ENCODE peak calls at places on chromosome 14, in five cellular contexts. Z, M, E, V and F are unnamed samples.

GRCh38 chr14:52025952-52026510 is 36.7 kb downstream of the RTRAF start:
- DNase-seq in Z (no peak), E (no peak), V (no peak), M (no peak), F (no peak)

GRCh38 chr14:55071870-55072640 is 20.6 kb downstream of the MAPK1IP1L start:
- DNase-seq in V (no peak), M (no peak), E (no peak), Z (no peak), F (no peak)

GRCh38 chr14:69675246-69675583 is 63.8 kb downstream of the SUSD6 start:
- DNase-seq in Z (no peak), M (no peak), V (no peak), E (no peak), F (no peak)

GRCh38 chr14:52346778-52347177 is 32.7 kb downstream of the PTGER2 start:
- DNase-seq in V (no peak), M (no peak), E (no peak), Z (no peak), F (no peak)

GRCh38 chr14:65594153-65594881 is 181.8 kb downstream of the FUT8 start:
- DNase-seq in V (peak), Z (no peak), M (no peak), E (peak), F (peak)

GRCh38 chr14:61566537-61567225 is 128.6 kb upstream of the HIF1A start:
- DNase-seq in E (no peak), Z (no peak), V (no peak), M (no peak), F (no peak)

GRCh38 chr14:65334765-65335411 is 77.6 kb upstream of the FUT8 start:
- DNase-seq in E (no peak), Z (no peak), M (no peak), V (peak), F (no peak)

GRCh38 chr14:27945512-27945911 is 821.1 kb upstream of the FOXG1 start:
- DNase-seq in V (no peak), E (no peak), Z (no peak), M (no peak), F (no peak)

GRCh38 chr14:72128629-72129028 is 196.4 kb downstream of the RGS6 start:
- DNase-seq in E (no peak), M (no peak), Z (no peak), V (no peak), F (peak)

GRCh38 chr14:26597136-26598080 is at the start of gene NOVA1:
- DNase-seq in M (peak), Z (no peak), V (peak), E (no peak), F (no peak)

GRCh38 chr14:77098470-77099353 is 654 bp downstream of the CIPC start:
- DNase-seq in V (no peak), M (peak), Z (no peak), E (no peak), F (no peak)

GRCh38 chr14:70096866-70097265 is 91.9 kb downstream of the SLC8A3 start:
- DNase-seq in V (no peak), Z (no peak), M (peak), E (peak), F (peak)

GRCh38 chr14:39015360-39015961 is 87.6 kb downstream of the SEC23A start:
- DNase-seq in M (peak), E (peak), Z (peak), V (no peak), F (peak)

GRCh38 chr14:63893701-63894458 is 41.1 kb downstream of the SYNE2 start:
- DNase-seq in Z (no peak), M (no peak), E (no peak), V (no peak), F (peak)

GRCh38 chr14:81246561-81247270 is 26.0 kb upstream of the GTF2A1 start:
- DNase-seq in V (no peak), Z (no peak), E (no peak), M (no peak), F (no peak)

GRCh38 chr14:35818346-35819115 is 7.6 kb upstream of the BRMS1L start:
- DNase-seq in V (no peak), M (peak), Z (no peak), E (peak), F (peak)

GRCh38 chr14:35825968-35826217 is 245 bp upstream of the BRMS1L start:
- DNase-seq in E (no peak), V (no peak), Z (no peak), M (no peak), F (no peak)

GRCh38 chr14:35819591-35820540 is 6.3 kb upstream of the BRMS1L start:
- DNase-seq in E (no peak), M (no peak), V (no peak), Z (no peak), F (no peak)

GRCh38 chr14:35822501-35822900 is 3.6 kb upstream of the BRMS1L start:
- DNase-seq in E (no peak), Z (no peak), V (no peak), M (no peak), F (no peak)

DNA sequence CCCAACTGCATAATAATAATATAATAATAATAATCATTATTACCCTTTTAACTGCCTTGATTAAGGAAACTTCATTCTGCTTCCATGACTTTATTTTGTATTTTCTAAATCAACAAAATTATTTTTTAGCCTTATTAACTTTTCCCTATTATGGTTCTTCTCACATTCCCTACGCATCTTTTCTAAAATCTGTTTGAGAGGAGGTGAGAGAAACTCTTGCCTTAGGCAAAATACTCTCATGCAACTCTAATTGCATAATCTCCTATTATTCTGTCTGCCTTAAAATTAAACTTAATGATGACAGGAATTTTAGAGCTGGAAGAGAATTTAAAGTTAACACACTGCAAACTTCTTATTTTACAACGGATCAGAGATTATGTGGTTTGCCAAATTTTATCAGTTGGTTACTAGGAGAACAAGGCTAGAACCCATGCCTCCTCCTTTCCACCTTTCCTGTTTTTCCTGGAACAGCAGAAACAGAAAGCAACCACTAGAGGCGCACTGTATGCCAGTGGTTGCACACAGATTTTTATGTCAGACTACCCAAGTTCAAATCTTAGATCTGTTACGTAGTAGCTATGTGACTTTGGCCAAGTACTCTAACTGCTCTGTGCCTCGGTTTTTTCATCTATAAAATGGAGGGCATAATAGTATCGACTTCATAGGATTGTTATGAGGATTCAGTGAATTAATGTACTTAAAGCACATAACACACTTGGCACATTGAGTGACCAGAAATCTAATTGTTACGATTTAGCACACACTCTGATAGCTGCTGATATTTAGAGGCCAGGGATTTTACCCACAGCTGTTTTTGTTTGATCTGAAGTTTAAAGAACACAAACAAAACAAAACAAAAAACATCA is 4.4 kb upstream of the BRMS1L start:
- DNase-seq in V (no peak), M (peak), E (peak), Z (peak), F (peak)
- TF ChIP-seq JUND in V (no peak), M (no peak), E (no peak), Z (no peak), F (no peak)

DNA sequence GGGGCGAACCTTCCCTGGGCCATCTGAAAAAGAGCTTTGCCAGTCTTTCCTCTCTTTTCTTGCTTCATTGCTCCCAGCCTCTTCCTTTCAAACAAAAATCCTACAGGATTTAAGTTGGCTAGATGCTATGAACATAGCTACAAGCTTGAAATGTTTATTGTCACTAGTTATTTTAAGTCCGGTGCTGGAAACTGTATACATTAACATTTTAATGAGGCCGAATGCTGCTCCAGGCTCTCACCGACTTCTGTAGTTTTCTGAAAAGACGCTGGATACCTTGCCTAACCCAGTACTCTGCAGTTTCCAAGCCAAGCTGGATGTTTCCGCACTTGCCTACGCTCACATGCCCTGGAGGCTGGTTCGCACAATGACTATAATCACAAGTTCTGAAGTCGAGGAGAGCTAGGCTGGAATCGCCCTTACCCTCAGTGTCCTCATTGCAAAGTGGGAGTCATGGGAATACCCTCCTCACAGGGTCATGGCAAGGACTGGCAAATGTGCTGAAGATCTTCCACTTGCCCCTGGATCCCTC is 39.1 kb downstream of the LTBP2 start:
- DNase-seq in Z (no peak), V (no peak), E (no peak), M (no peak), F (no peak)
- TF ChIP-seq JUND in Z (no peak), V (no peak), E (no peak), M (no peak), F (no peak)

GRCh38 chr14:19878029-19878642 is 3.2 kb downstream of the OR4K2 start:
- DNase-seq in M (peak), V (no peak), Z (peak), E (peak), F (peak)
- TF ChIP-seq JUND in M (no peak), V (no peak), Z (no peak), E (no peak), F (no peak)

DNA sequence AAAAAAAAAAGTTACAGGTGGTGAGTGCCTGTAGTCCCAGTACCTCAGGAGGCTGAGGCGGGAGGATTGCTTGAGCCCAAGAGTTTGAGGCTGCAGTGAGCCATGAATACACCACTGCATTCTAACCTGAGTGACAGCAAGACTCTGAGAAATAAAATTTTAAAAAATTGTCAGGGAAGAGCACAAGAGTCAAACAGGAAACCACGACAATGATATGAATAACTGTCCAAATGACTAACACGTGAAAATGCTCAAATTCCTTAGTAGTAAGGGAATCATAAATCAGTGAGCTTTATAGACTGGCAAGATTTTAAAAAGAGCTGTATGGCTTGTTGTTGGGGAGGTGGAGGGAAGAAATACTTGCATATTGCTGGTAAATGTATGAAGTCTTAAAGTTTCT is 12.9 kb upstream of the ASPG start:
- DNase-seq in V (no peak), M (no peak), Z (no peak), E (no peak), F (no peak)
- TF ChIP-seq JUND in V (no peak), M (no peak), Z (no peak), E (no peak), F (no peak)

GRCh38 chr14:98959410-98959809 is 312.6 kb downstream of the BCL11B start:
- DNase-seq in M (no peak), V (no peak), E (no peak), Z (no peak), F (no peak)

GRCh38 chr14:98961191-98961590 is 310.8 kb downstream of the BCL11B start:
- DNase-seq in M (no peak), E (no peak), V (no peak), Z (no peak), F (no peak)

GRCh38 chr14:98960617-98961013 is 311.4 kb downstream of the BCL11B start:
- DNase-seq in V (no peak), Z (no peak), M (no peak), E (no peak), F (no peak)

GRCh38 chr14:98958048-98959031 is 313.7 kb downstream of the BCL11B start:
- DNase-seq in V (no peak), E (no peak), Z (no peak), M (no peak), F (no peak)

GRCh38 chr14:98959958-98960616 is 311.9 kb downstream of the BCL11B start:
- DNase-seq in M (no peak), E (no peak), Z (no peak), V (no peak), F (no peak)
- TF ChIP-seq JUND in M (no peak), E (no peak), Z (no peak), V (no peak), F (no peak)

GRCh38 chr14:98146416-98146815 is 1125.6 kb downstream of the BCL11B start:
- DNase-seq in V (no peak), Z (no peak), M (no peak), E (no peak), F (no peak)

GRCh38 chr14:98143566-98143965 is 1128.4 kb downstream of the BCL11B start:
- DNase-seq in Z (no peak), V (no peak), E (no peak), M (no peak), F (no peak)

GRCh38 chr14:98140862-98141261 is 1131.1 kb downstream of the BCL11B start:
- DNase-seq in E (no peak), V (no peak), M (no peak), Z (no peak), F (no peak)

DNA sequence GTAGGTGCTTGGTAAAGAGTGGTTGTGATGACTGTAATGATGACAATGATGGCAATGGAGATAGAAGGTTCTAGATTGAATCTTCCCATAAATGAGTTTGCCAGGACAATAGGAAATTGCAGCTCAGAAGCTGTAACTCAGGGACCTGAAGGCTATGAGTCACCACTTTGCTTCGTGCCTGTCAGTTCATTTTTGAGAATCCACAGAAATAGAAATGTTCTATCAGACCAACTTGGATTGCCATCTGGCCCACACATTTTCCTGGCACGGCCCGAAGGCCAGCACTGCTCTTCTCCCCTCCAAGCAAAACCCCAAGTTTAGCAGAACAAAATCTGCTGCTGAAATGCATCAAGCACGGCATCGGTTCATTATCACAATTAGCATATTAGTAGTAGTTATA is 1127.0 kb downstream of the BCL11B start:
- DNase-seq in E (no peak), M (no peak), V (no peak), Z (no peak), F (no peak)
- TF ChIP-seq JUND in E (no peak), M (no peak), V (no peak), Z (no peak), F (no peak)

DNA sequence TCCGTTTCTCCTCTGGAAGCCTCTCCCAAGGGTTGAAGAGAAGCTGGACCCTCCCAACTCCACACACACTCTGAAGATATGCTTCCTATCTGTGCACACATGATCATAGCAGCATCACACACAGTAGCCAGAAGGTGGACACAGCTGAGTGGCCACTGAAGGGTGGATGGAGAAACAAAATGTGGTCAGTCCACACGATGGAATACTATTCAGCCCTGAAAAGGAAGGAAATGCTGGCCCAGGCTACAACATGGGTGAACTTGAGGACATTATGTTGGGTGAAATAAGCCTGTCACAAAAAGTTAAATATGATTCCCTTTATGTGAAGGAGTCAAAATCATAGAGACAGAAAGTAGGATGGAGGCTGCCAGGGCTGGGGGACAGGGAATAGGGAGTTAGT is 43.9 kb upstream of the DLK1 start:
- DNase-seq in V (no peak), M (no peak), E (no peak), Z (no peak), F (no peak)
- TF ChIP-seq JUND in V (no peak), M (no peak), E (no peak), Z (no peak), F (no peak)